ENCODE peak calls at places on chromosomes 1 and 21, in nine cellular contexts. One of them, this sample, is unnamed.

GRCh38 chr1:164644774-164645634 is 86.0 kb downstream of the PBX1 start:
- DNase-seq in CD4-positive, CD25-positive, alpha-beta regulatory T cell: no peak
- DNase-seq in renal cortical epithelial cell: no peak
- DNase-seq in CD8-positive, alpha-beta T cell: no peak
- DNase-seq in AG09319: no peak
- DNase-seq in mesothelial cell of epicardium: no peak
- DNase-seq in NCI-H1092: peak
- DNase-seq in G401: no peak
- DNase-seq in esophagus muscularis mucosa: no peak
- DNase-seq in this sample: no peak

GRCh38 chr1:41657679-41658078 is 173.2 kb upstream of the EDN2 start:
- DNase-seq in CD4-positive, CD25-positive, alpha-beta regulatory T cell: no peak
- DNase-seq in renal cortical epithelial cell: no peak
- DNase-seq in CD8-positive, alpha-beta T cell: no peak
- DNase-seq in AG09319: no peak
- DNase-seq in mesothelial cell of epicardium: no peak
- DNase-seq in NCI-H1092: no peak
- DNase-seq in G401: peak
- DNase-seq in esophagus muscularis mucosa: no peak
- DNase-seq in this sample: no peak

GRCh38 chr1:22710688-22711024 is at the start of gene EPHB2:
- DNase-seq in CD4-positive, CD25-positive, alpha-beta regulatory T cell: no peak
- DNase-seq in renal cortical epithelial cell: no peak
- DNase-seq in CD8-positive, alpha-beta T cell: no peak
- DNase-seq in AG09319: no peak
- DNase-seq in mesothelial cell of epicardium: no peak
- DNase-seq in NCI-H1092: peak
- DNase-seq in G401: peak
- DNase-seq in esophagus muscularis mucosa: no peak
- DNase-seq in this sample: no peak

GRCh38 chr1:84972377-84972987 is 24.4 kb downstream of the MCOLN2 start:
- DNase-seq in CD4-positive, CD25-positive, alpha-beta regulatory T cell: no peak
- DNase-seq in renal cortical epithelial cell: peak
- DNase-seq in CD8-positive, alpha-beta T cell: no peak
- DNase-seq in AG09319: no peak
- DNase-seq in mesothelial cell of epicardium: no peak
- DNase-seq in NCI-H1092: no peak
- DNase-seq in G401: no peak
- DNase-seq in esophagus muscularis mucosa: no peak
- DNase-seq in this sample: no peak

GRCh38 chr1:8516793-8517556 is 199.1 kb downstream of the SLC45A1 start:
- DNase-seq in CD4-positive, CD25-positive, alpha-beta regulatory T cell: no peak
- DNase-seq in renal cortical epithelial cell: no peak
- DNase-seq in CD8-positive, alpha-beta T cell: no peak
- DNase-seq in AG09319: no peak
- DNase-seq in mesothelial cell of epicardium: no peak
- DNase-seq in NCI-H1092: no peak
- DNase-seq in G401: no peak
- DNase-seq in esophagus muscularis mucosa: no peak
- DNase-seq in this sample: no peak

GRCh38 chr21:45234127-45234526 is 53.6 kb downstream of the POFUT2 start:
- DNase-seq in CD4-positive, CD25-positive, alpha-beta regulatory T cell: no peak
- DNase-seq in renal cortical epithelial cell: no peak
- DNase-seq in CD8-positive, alpha-beta T cell: no peak
- DNase-seq in AG09319: no peak
- DNase-seq in mesothelial cell of epicardium: no peak
- DNase-seq in NCI-H1092: no peak
- DNase-seq in G401: no peak
- DNase-seq in esophagus muscularis mucosa: peak
- DNase-seq in this sample: no peak

GRCh38 chr1:20380616-20381035 is 90.0 kb downstream of the VWA5B1 start:
- DNase-seq in CD4-positive, CD25-positive, alpha-beta regulatory T cell: no peak
- DNase-seq in renal cortical epithelial cell: peak
- DNase-seq in CD8-positive, alpha-beta T cell: no peak
- DNase-seq in AG09319: peak
- DNase-seq in mesothelial cell of epicardium: no peak
- DNase-seq in NCI-H1092: no peak
- DNase-seq in G401: no peak
- DNase-seq in esophagus muscularis mucosa: no peak
- DNase-seq in this sample: no peak

GRCh38 chr1:20271498-20272400 is 18.9 kb upstream of the VWA5B1 start:
- DNase-seq in CD4-positive, CD25-positive, alpha-beta regulatory T cell: no peak
- DNase-seq in renal cortical epithelial cell: peak
- DNase-seq in CD8-positive, alpha-beta T cell: no peak
- DNase-seq in AG09319: no peak
- DNase-seq in mesothelial cell of epicardium: no peak
- DNase-seq in NCI-H1092: no peak
- DNase-seq in G401: no peak
- DNase-seq in esophagus muscularis mucosa: no peak
- DNase-seq in this sample: no peak

GRCh38 chr1:226001852-226002666 is 2.9 kb upstream of the SDE2 start:
- DNase-seq in CD4-positive, CD25-positive, alpha-beta regulatory T cell: peak
- DNase-seq in renal cortical epithelial cell: peak
- DNase-seq in CD8-positive, alpha-beta T cell: peak
- DNase-seq in AG09319: no peak
- DNase-seq in mesothelial cell of epicardium: no peak
- DNase-seq in NCI-H1092: no peak
- DNase-seq in G401: peak
- DNase-seq in esophagus muscularis mucosa: peak
- DNase-seq in this sample: peak

GRCh38 chr1:91650764-91651163 is 150.1 kb downstream of the CDC7 start:
- DNase-seq in CD4-positive, CD25-positive, alpha-beta regulatory T cell: no peak
- DNase-seq in renal cortical epithelial cell: peak
- DNase-seq in CD8-positive, alpha-beta T cell: no peak
- DNase-seq in AG09319: peak
- DNase-seq in mesothelial cell of epicardium: no peak
- DNase-seq in NCI-H1092: no peak
- DNase-seq in G401: no peak
- DNase-seq in esophagus muscularis mucosa: peak
- DNase-seq in this sample: no peak

GRCh38 chr1:83818916-83819315 is 180.0 kb downstream of the TTLL7 start:
- DNase-seq in CD4-positive, CD25-positive, alpha-beta regulatory T cell: no peak
- DNase-seq in renal cortical epithelial cell: peak
- DNase-seq in CD8-positive, alpha-beta T cell: no peak
- DNase-seq in AG09319: peak
- DNase-seq in mesothelial cell of epicardium: no peak
- DNase-seq in NCI-H1092: no peak
- DNase-seq in G401: no peak
- DNase-seq in esophagus muscularis mucosa: no peak
- DNase-seq in this sample: no peak

GRCh38 chr1:159953866-159954515 is at the start of gene SLAMF9:
- DNase-seq in CD4-positive, CD25-positive, alpha-beta regulatory T cell: no peak
- DNase-seq in renal cortical epithelial cell: no peak
- DNase-seq in CD8-positive, alpha-beta T cell: no peak
- DNase-seq in AG09319: no peak
- DNase-seq in mesothelial cell of epicardium: no peak
- DNase-seq in NCI-H1092: no peak
- DNase-seq in G401: no peak
- DNase-seq in esophagus muscularis mucosa: no peak
- DNase-seq in this sample: no peak

GRCh38 chr1:181189691-181190361 is 101.3 kb downstream of the IER5 start:
- DNase-seq in CD4-positive, CD25-positive, alpha-beta regulatory T cell: peak
- DNase-seq in renal cortical epithelial cell: peak
- DNase-seq in CD8-positive, alpha-beta T cell: peak
- DNase-seq in AG09319: peak
- DNase-seq in mesothelial cell of epicardium: peak
- DNase-seq in NCI-H1092: peak
- DNase-seq in G401: peak
- DNase-seq in esophagus muscularis mucosa: no peak
- DNase-seq in this sample: peak